ENCODE peak calls at places on chromosomes 6 and 20, in ten cellular contexts. W, A, P, Q, M, J, T, H, Z and I are unnamed samples.

GRCh38 chr6:148064406-148065134 is 278.1 kb upstream of the SASH1 start:
- DNase-seq in W (peak; percentile 90), A (no peak), P (peak; percentile 7), Q (no peak), M (no peak), J (no peak), T (no peak), H (no peak), Z (no peak), I (peak; percentile 57)

GRCh38 chr6:130796313-130796905 is 30.8 kb upstream of the SMLR1 start:
- DNase-seq in W (peak; percentile 95), A (peak; percentile 81), P (no peak), Q (no peak), M (no peak), J (peak; percentile 80), T (peak; percentile 3), H (no peak), Z (no peak), I (no peak)

GRCh38 chr20:50003253-50003656 is 20.5 kb downstream of the SNAI1 start:
- DNase-seq in W (no peak), A (peak; percentile 93), P (no peak), Q (no peak), M (no peak), J (peak; percentile 69), T (no peak), H (no peak), Z (no peak), I (peak; percentile 69)

GRCh38 chr6:3620937-3621336 is 130.6 kb downstream of the PXDC1 start:
- DNase-seq in W (no peak), A (no peak), P (no peak), Q (no peak), M (no peak), J (no peak), T (no peak), H (no peak), Z (no peak), I (no peak)

GRCh38 chr6:22808466-22808865 is 239.1 kb downstream of the HDGFL1 start:
- DNase-seq in W (peak; percentile 71), A (no peak), P (no peak), Q (no peak), M (no peak), J (no peak), T (no peak), H (no peak), Z (no peak), I (no peak)

GRCh38 chr6:48389146-48390043 is 278.4 kb upstream of the PTCHD4 start:
- DNase-seq in W (no peak), A (no peak), P (no peak), Q (no peak), M (no peak), J (no peak), T (no peak), H (no peak), Z (no peak), I (no peak)

GRCh38 chr6:50305660-50306059 is 255.9 kb upstream of the DEFB112 start:
- DNase-seq in W (no peak), A (peak; percentile 1), P (no peak), Q (no peak), M (no peak), J (no peak), T (no peak), H (no peak), Z (no peak), I (no peak)

GRCh38 chr20:58714340-58714922 is 21.8 kb downstream of the NPEPL1 start:
- DNase-seq in W (no peak), A (no peak), P (no peak), Q (no peak), M (peak; percentile 25), J (no peak), T (no peak), H (no peak), Z (no peak), I (no peak)

GRCh38 chr20:11810316-11811130 is 107.2 kb upstream of the BTBD3 start:
- DNase-seq in W (no peak), A (peak; percentile 79), P (no peak), Q (peak; percentile 60), M (no peak), J (peak; percentile 63), T (no peak), H (no peak), Z (no peak), I (no peak)

DNA sequence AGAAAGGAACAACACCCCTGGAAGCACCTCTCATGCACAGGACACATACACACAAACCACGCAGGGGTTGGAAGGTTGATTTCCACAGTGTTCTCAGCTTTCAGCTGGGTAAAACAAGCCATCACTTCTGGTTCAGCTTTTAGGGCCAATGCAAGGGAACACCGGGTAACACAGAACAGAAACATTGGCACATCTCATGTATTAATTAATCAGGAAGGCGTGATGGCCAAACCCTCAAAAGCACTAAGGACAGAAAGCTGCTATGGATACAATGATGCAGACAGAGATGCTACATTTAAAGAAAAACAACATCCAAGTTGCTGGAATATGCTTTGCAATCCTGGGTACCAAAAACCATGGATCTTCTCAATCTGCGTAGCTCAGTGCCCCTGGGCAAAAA is 104.3 kb upstream of the BEND6 start:
- DNase-seq in W (no peak), A (no peak), P (no peak), Q (no peak), M (no peak), J (no peak), T (no peak), H (no peak), Z (no peak), I (no peak)
- TF ChIP-seq CTCF in W (no peak), A (no peak), P (no peak), Q (no peak), M (no peak), J (no peak), T (no peak), H (no peak), Z (no peak), I (no peak)

GRCh38 chr6:106797186-106797585 is 167.8 kb downstream of the QRSL1 start:
- DNase-seq in W (no peak), A (no peak), P (no peak), Q (no peak), M (no peak), J (no peak), T (no peak), H (no peak), Z (no peak), I (no peak)

GRCh38 chr6:106800379-106800778 is 171.0 kb downstream of the QRSL1 start:
- DNase-seq in W (no peak), A (no peak), P (no peak), Q (no peak), M (no peak), J (no peak), T (no peak), H (no peak), Z (no peak), I (no peak)

GRCh38 chr6:106794129-106794528 is 164.8 kb downstream of the QRSL1 start:
- DNase-seq in W (no peak), A (no peak), P (no peak), Q (no peak), M (no peak), J (no peak), T (no peak), H (no peak), Z (no peak), I (no peak)

GRCh38 chr6:106799008-106799952 is 169.9 kb downstream of the QRSL1 start:
- DNase-seq in W (no peak), A (peak; percentile 3), P (no peak), Q (peak; percentile 23), M (no peak), J (peak; percentile 71), T (no peak), H (no peak), Z (peak; percentile 18), I (peak; percentile 51)

GRCh38 chr6:106796754-106797153 is 167.4 kb downstream of the QRSL1 start:
- DNase-seq in W (no peak), A (no peak), P (no peak), Q (no peak), M (no peak), J (no peak), T (no peak), H (no peak), Z (no peak), I (no peak)
- H3K4me3 ChIP-seq in W (no peak overlapping the region), A (no peak overlapping the region), P (no peak overlapping the region), Q (no peak overlapping the region), M (no peak overlapping the region), J (no peak overlapping the region), T (no peak overlapping the region), H (no peak overlapping the region), Z (no peak overlapping the region), I (no peak overlapping the region)

GRCh38 chr20:2839732-2840137 is 720 bp downstream of the PCED1A start:
- DNase-seq in W (no peak), A (no peak), P (no peak), Q (no peak), M (no peak), J (no peak), T (no peak), H (no peak), Z (no peak), I (no peak)
- TF ChIP-seq CTCF in W (no peak), A (no peak), P (no peak), Q (no peak), M (no peak), J (no peak), T (no peak), H (no peak), Z (no peak), I (no peak)

GRCh38 chr20:38930242-38930569 is 4.0 kb downstream of the FAM83D start:
- DNase-seq in W (no peak), A (no peak), P (no peak), Q (no peak), M (no peak), J (no peak), T (no peak), H (no peak), Z (no peak), I (no peak)
- H3K4me3 ChIP-seq in W (no peak overlapping the region), A (no peak overlapping the region), P (no peak overlapping the region), Q (no peak overlapping the region), M (no peak overlapping the region), J (no peak overlapping the region), T (no peak overlapping the region), H (no peak overlapping the region), Z (no peak overlapping the region), I (no peak overlapping the region)

DNA sequence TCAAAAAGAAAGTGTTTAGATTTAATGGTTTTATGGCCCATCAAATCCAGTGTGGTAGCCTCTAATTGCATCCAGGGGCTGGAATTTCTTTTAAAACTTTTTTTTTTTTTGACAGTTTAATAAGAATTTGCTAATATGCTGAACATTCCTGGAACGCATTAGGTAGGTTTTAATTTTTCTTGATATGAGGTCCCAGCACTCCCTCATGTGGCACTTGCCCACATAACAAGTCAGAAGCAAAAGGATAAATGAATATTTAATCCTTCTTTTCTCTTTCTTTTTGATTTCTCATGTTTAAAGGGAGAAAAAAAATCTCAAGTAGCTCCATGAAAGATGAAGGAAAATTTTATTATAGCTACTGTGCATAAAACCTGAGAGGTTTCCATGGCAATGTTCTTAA is 13.5 kb downstream of the HAO1 start:
- DNase-seq in W (peak; percentile 75), A (peak; percentile 55), P (no peak), Q (peak; percentile 28), M (no peak), J (peak; percentile 54), T (peak; percentile 36), H (no peak), Z (no peak), I (peak; percentile 4)
- TF ChIP-seq CTCF in W (peak; percentile 47), A (peak; percentile 63), P (peak; percentile 63), Q (peak; percentile 71), M (peak; percentile 14), J (peak; percentile 54), T (peak; percentile 73), H (peak; percentile 38), Z (peak; percentile 69), I (peak; percentile 61)

GRCh38 chr20:21511850-21512633 is 1.8 kb downstream of the NKX2-2 start:
- DNase-seq in W (no peak), A (no peak), P (no peak), Q (peak; percentile 74), M (no peak), J (no peak), T (peak; percentile 71), H (no peak), Z (no peak), I (no peak)
- H3K4me3 ChIP-seq in W (no peak overlapping the region), A (no peak overlapping the region), P (peak overlapping the region; percentile 44), Q (no peak overlapping the region), M (no peak overlapping the region), J (peak overlapping the region; percentile 31), T (peak overlapping the region; percentile 56), H (peak overlapping the region; percentile 14), Z (peak overlapping the region; percentile 49), I (peak overlapping the region; percentile 37)